ENCODE peak calls at places on chromosomes 13 and 19, in eight cellular contexts. Z, N, G, L, H, U, J and C are unnamed samples.

GRCh38 chr13:24071423-24072075 is 89.0 kb upstream of the SPATA13 start:
- DNase-seq in Z (no peak), N (no peak), G (no peak), L (peak; percentile 48), H (no peak), U (no peak), J (no peak), C (no peak)

GRCh38 chr13:23020246-23020843 is 160.4 kb upstream of the SGCG start:
- DNase-seq in Z (peak; percentile 41), N (peak; percentile 66), G (peak; percentile 24), L (peak; percentile 57), H (peak; percentile 44), U (peak; percentile 58), J (peak; percentile 43), C (peak; percentile 76)

GRCh38 chr13:112588490-112589297 is 741 bp upstream of the TUBGCP3 start:
- DNase-seq in Z (peak; percentile 38), N (no peak), G (no peak), L (no peak), H (no peak), U (no peak), J (peak; percentile 48), C (no peak)

GRCh38 chr19:28377077-28377476 is 835.9 kb downstream of the UQCRFS1 start:
- DNase-seq in Z (no peak), N (no peak), G (no peak), L (no peak), H (no peak), U (no peak), J (peak; percentile 22), C (no peak)

GRCh38 chr19:51621178-51621577 is 9.0 kb downstream of the SIGLEC5 start:
- DNase-seq in Z (no peak), N (no peak), G (no peak), L (no peak), H (no peak), U (peak; percentile 65), J (no peak), C (no peak)

GRCh38 chr19:37635076-37636056 is 19.9 kb downstream of the ZFP30 start:
- DNase-seq in Z (no peak), N (peak; percentile 23), G (no peak), L (no peak), H (no peak), U (no peak), J (no peak), C (no peak)

GRCh38 chr13:76216729-76217128 is 580.6 kb downstream of the LMO7 start:
- DNase-seq in Z (no peak), N (no peak), G (no peak), L (no peak), H (no peak), U (no peak), J (no peak), C (no peak)

GRCh38 chr13:43411211-43411610 is 375.6 kb downstream of the ENOX1 start:
- DNase-seq in Z (no peak), N (no peak), G (no peak), L (no peak), H (no peak), U (no peak), J (no peak), C (no peak)

GRCh38 chr13:30222253-30222652 is 85.1 kb downstream of the KATNAL1 start:
- DNase-seq in Z (no peak), N (no peak), G (no peak), L (peak; percentile 45), H (no peak), U (peak; percentile 5), J (no peak), C (no peak)

GRCh38 chr19:14556662-14557188 is 15.1 kb downstream of the NDUFB7 start:
- DNase-seq in Z (peak; percentile 75), N (peak; percentile 83), G (peak; percentile 73), L (peak; percentile 77), H (peak; percentile 88), U (peak; percentile 78), J (peak; percentile 48), C (peak; percentile 72)

GRCh38 chr13:98751397-98752110 is 918 bp downstream of the SLC15A1 start:
- DNase-seq in Z (peak; percentile 29), N (peak; percentile 9), G (no peak), L (peak; percentile 5), H (peak; percentile 28), U (no peak), J (no peak), C (no peak)

GRCh38 chr19:18023596-18024212 is 15.7 kb downstream of the ARRDC2 start:
- DNase-seq in Z (peak; percentile 36), N (no peak), G (peak; percentile 95), L (no peak), H (peak; percentile 96), U (peak; percentile 85), J (peak; percentile 91), C (peak; percentile 90)

GRCh38 chr19:21709464-21709863 is 57.9 kb downstream of the ZNF100 start:
- DNase-seq in Z (no peak), N (no peak), G (no peak), L (no peak), H (peak; percentile 46), U (no peak), J (no peak), C (no peak)

GRCh38 chr19:29665215-29665825 is at the start of gene PLEKHF1:
- DNase-seq in Z (peak; percentile 88), N (peak; percentile 85), G (peak; percentile 89), L (peak; percentile 59), H (peak; percentile 98), U (peak; percentile 88), J (peak; percentile 82), C (peak; percentile 93)

GRCh38 chr19:38993271-38993670 is 17.7 kb upstream of the FBXO17 start:
- DNase-seq in Z (no peak), N (peak; percentile 68), G (no peak), L (peak; percentile 74), H (no peak), U (no peak), J (no peak), C (no peak)

GRCh38 chr13:108728370-108728769 is 99.0 kb downstream of the MYO16 start:
- DNase-seq in Z (no peak), N (peak; percentile 36), G (no peak), L (no peak), H (no peak), U (peak; percentile 0), J (no peak), C (no peak)

GRCh38 chr13:40206241-40207109 is 460.0 kb downstream of the FOXO1 start:
- DNase-seq in Z (peak; percentile 59), N (no peak), G (no peak), L (peak; percentile 7), H (no peak), U (peak; percentile 82), J (no peak), C (no peak)

GRCh38 chr19:17952041-17952976 is 14.6 kb upstream of the KCNN1 start:
- DNase-seq in Z (no peak), N (no peak), G (no peak), L (no peak), H (no peak), U (no peak), J (no peak), C (no peak)

GRCh38 chr13:107994137-107994536 is 221.2 kb downstream of the LIG4 start:
- DNase-seq in Z (no peak), N (no peak), G (no peak), L (no peak), H (no peak), U (no peak), J (no peak), C (no peak)

GRCh38 chr13:43303040-43303729 is 279.8 kb downstream of the DNAJC15 start:
- DNase-seq in Z (peak; percentile 62), N (peak; percentile 48), G (peak; percentile 63), L (peak; percentile 70), H (peak; percentile 78), U (peak; percentile 19), J (peak; percentile 12), C (peak; percentile 86)

GRCh38 chr19:19548915-19549537 is 11.0 kb downstream of the CILP2 start:
- DNase-seq in Z (no peak), N (no peak), G (no peak), L (peak; percentile 19), H (peak; percentile 31), U (no peak), J (no peak), C (no peak)

GRCh38 chr13:25046274-25046984 is 49.5 kb upstream of the PABPC3 start:
- DNase-seq in Z (no peak), N (no peak), G (no peak), L (no peak), H (no peak), U (no peak), J (no peak), C (no peak)

GRCh38 chr13:105336706-105337582 is 1198.5 kb downstream of the EFNB2 start:
- DNase-seq in Z (no peak), N (no peak), G (no peak), L (peak; percentile 55), H (no peak), U (no peak), J (no peak), C (no peak)

GRCh38 chr13:20938302-20938701 is 35.8 kb upstream of the XPO4 start:
- DNase-seq in Z (no peak), N (no peak), G (no peak), L (no peak), H (no peak), U (no peak), J (no peak), C (no peak)

GRCh38 chr19:42402376-42403116 is 12.4 kb upstream of the CNFN start:
- DNase-seq in Z (no peak), N (no peak), G (no peak), L (no peak), H (peak; percentile 62), U (no peak), J (no peak), C (no peak)

GRCh38 chr19:48514123-48514458 is 2.5 kb upstream of the LMTK3 start:
- DNase-seq in Z (no peak), N (no peak), G (no peak), L (no peak), H (no peak), U (no peak), J (no peak), C (no peak)
- H3K4me3 ChIP-seq in Z (no peak overlapping the region), N (no peak overlapping the region), G (peak overlapping the region; percentile 53), L (no peak overlapping the region), H (no peak overlapping the region), U (peak overlapping the region; percentile 79), J (peak overlapping the region; percentile 81), C (peak overlapping the region; percentile 53)

GRCh38 chr19:55400281-55401087 is 7.1 kb downstream of the UBE2S start:
- DNase-seq in Z (no peak), N (no peak), G (no peak), L (no peak), H (peak; percentile 11), U (no peak), J (no peak), C (no peak)
- H3K27ac ChIP-seq in Z (no peak overlapping the region), N (no peak overlapping the region), G (no peak overlapping the region), L (no peak overlapping the region), H (no peak overlapping the region), U (no peak overlapping the region), J (no peak overlapping the region), C (no peak overlapping the region)

GRCh38 chr13:49908637-49909036 is 27.5 kb downstream of the SPRYD7 start:
- DNase-seq in Z (no peak), N (peak; percentile 9), G (no peak), L (no peak), H (no peak), U (peak; percentile 23), J (no peak), C (no peak)
- H3K4me3 ChIP-seq in Z (no peak overlapping the region), N (no peak overlapping the region), G (no peak overlapping the region), L (no peak overlapping the region), H (no peak overlapping the region), U (no peak overlapping the region), J (no peak overlapping the region), C (no peak overlapping the region)

GRCh38 chr19:45442927-45443461 is 19.3 kb upstream of the ERCC1 start:
- DNase-seq in Z (peak; percentile 37), N (peak; percentile 93), G (peak; percentile 50), L (peak; percentile 59), H (peak; percentile 82), U (peak; percentile 71), J (no peak), C (peak; percentile 60)
- H3K27ac ChIP-seq in Z (peak overlapping the region; percentile 28), N (peak overlapping the region; percentile 90), G (peak overlapping the region; percentile 93), L (peak overlapping the region; percentile 27), H (peak overlapping the region; percentile 95), U (peak overlapping the region; percentile 26), J (no peak overlapping the region), C (peak overlapping the region; percentile 79)